ENCODE peak calls at places on chromosomes 11 and 22, in five cellular contexts. T is OCI-LY7, Q is GM13977, F is PC-9, Y is HCT116. I is an unnamed sample.

GRCh38 chr11:62024975-62025374 is 57.5 kb upstream of the FTH1 start:
- DNase-seq in Q (no peak), T (no peak), F (no peak), Y (no peak), I (no peak)

GRCh38 chr22:41672780-41673509 is 15.7 kb downstream of the SNU13 start:
- DNase-seq in F (no peak), Q (no peak), Y (no peak), T (peak), I (no peak)

GRCh38 chr11:17985517-17985916 is 27.3 kb downstream of the SERGEF start:
- DNase-seq in Y (peak), F (peak), T (no peak), Q (no peak), I (no peak)

GRCh38 chr11:59802639-59803176 is 7.9 kb downstream of the MRPL16 start:
- DNase-seq in T (peak), Y (peak), Q (peak), F (peak), I (peak)

GRCh38 chr11:88552377-88553029 is 215.0 kb upstream of the CTSC start:
- DNase-seq in F (peak), T (peak), Q (peak), Y (peak), I (peak)

GRCh38 chr22:48507171-48507570 is 1320.5 kb downstream of the BRD1 start:
- DNase-seq in F (no peak), Q (no peak), T (no peak), Y (no peak), I (no peak)

GRCh38 chr11:13368041-13368446 is 90.5 kb downstream of the BMAL1 start:
- DNase-seq in F (no peak), T (no peak), Y (no peak), Q (no peak), I (no peak)

GRCh38 chr11:63813035-63813562 is at the start of gene SPINDOC:
- DNase-seq in F (peak), Y (no peak), Q (peak), T (peak), I (peak)

GRCh38 chr11:100918551-100919500 is 210.8 kb downstream of the PGR start:
- DNase-seq in T (no peak), Q (no peak), Y (no peak), F (peak), I (no peak)

GRCh38 chr22:50477923-50478322 is 3.1 kb upstream of the SBF1 start:
- DNase-seq in Y (no peak), Q (no peak), F (no peak), T (no peak), I (no peak)

GRCh38 chr11:38315151-38315550 is 1717.1 kb upstream of the RAG2 start:
- DNase-seq in Y (no peak), Q (no peak), T (no peak), F (peak), I (no peak)

GRCh38 chr11:128728767-128729587 is 35.1 kb downstream of the FLI1 start:
- DNase-seq in Q (no peak), F (no peak), T (peak), Y (no peak), I (peak)

GRCh38 chr11:61919841-61920631 is 2.7 kb upstream of the RAB3IL1 start:
- DNase-seq in F (no peak), Y (no peak), Q (peak), T (no peak), I (no peak)

GRCh38 chr11:117435296-117435695 is 107.6 kb downstream of the CEP164 start:
- DNase-seq in F (no peak), Q (no peak), Y (no peak), T (no peak), I (no peak)

DNA sequence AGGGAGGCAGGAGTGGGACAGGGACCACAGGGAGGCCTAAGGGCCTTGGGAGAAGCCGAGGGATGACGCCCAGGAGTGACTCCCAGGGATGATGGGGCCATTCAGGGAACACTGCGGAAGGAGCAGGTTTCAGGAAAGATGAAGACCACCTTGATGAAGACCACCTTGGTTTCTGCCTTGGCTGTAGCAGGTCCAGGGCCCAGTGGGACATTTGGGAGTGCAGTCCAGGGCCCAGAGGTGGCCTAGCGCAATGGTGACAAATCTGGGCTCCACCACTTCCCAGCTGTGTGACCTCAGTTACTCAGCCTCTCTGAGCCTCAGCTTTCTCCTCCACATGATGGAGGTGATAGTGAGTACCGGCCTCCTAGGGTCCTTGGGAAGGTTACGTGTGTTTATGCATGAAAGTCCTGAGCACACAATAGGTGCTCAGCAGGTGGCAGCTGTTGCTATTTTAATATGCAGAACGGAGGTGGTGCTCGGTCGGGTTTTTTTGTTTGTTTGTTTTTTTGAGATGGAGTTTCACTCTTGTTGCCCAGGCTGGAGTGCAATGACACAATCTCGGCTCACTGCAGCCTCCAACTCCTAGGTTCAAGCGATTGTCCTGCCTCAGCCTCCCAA is 770 bp downstream of the TSGA10IP start:
- DNase-seq in Y (no peak), T (no peak), Q (no peak), F (no peak), I (no peak)
- TF ChIP-seq CTCF in Y (no peak), T (no peak), Q (no peak), F (no peak), I (no peak)

DNA sequence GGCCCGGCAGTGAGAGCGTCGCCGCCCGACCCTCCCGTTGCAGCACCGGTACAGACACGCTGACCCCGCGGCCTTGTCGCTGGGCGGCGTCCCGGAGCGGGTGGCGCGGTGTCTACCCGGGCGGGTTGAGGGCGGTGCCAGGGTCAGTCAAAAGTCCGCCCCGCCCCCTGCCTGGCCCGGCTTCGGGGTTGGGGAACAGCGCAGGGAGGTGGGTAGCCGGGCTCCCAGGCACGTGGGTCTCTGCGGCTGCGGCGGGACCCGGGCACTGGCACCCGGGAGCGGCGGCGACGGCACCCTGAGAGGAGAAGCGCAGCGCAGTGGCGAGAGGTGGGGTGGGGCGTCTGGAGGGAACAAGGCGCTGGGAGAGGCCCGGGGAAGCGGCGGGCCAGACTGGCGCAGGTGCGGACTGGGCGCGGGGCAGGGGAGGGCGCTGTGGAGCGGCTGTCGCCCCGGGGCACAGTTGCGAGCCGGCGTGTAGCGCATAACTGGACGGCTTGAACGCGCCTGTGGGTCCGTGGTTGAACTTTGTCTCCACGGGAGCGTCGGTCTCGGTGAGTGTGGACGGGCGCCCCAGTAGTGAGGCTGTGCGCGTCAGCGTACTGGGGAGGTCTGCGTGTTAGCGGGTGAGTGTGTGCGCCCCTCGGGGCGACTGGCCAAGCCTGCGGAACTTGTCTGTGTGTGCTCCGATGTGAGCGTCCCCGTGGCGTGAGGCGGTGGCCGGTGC is at the start of gene P2RY2:
- DNase-seq in F (peak), T (no peak), Q (peak), Y (peak), I (peak)
- TF ChIP-seq CTCF in F (peak), T (peak), Q (peak), Y (peak), I (peak)

DNA sequence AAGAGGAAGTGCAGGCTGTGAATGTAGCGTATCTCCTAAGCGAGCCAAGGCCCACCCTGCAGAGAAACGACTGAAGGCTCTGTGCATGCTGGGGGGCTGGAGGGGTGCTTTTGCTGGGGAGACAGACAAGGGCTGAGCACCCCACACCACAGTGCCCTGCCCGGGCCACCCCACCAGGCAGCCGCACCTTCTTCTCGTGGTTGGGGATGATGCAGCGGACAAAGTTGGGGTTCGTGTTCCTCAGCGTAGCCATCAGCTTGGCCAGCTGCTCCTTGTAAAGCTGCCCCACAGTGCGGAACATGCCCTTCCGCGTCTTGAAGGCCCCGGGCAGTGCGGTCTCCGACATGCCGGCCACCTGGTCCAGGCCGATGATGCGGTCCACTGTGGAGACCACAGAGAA is 53.3 kb downstream of the APOL1 start:
- DNase-seq in Y (no peak), F (no peak), Q (no peak), T (no peak), I (no peak)
- TF ChIP-seq CTCF in Y (no peak), F (no peak), Q (no peak), T (no peak), I (no peak)

DNA sequence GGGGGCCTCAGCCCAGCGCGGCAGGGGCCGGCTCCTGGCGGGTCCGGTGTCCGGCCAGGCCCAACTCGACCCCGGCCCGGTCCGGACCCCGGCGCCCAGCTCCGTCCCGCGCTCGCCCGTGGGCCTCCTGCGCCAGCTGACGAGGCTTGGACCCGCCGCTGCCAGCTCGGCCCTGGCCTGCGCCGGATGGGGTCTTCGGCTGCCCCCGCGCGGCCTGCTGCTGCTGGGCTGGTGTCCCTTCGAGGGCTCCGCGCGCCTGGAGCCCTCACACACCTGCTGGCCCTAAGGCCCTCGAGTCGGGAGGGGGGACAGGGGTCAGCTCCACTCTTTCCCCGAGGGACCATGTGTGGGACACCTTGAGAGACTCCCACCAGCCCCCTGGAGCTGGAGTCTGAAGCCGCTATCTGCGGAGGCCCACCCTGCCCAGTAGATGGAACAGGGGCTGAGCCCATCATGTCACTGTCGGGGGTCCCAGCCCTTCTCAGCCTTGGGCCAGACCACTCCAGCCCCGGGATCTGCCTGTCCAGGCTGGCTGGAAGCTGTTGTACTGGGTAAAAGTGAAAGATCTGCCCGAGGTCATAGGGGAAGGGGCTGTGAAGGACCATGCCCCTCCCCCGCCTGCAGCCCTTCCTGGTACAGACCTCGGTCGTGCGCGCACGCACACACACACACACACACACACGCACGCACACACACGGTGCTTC is 768 bp upstream of the CDKN1C start:
- DNase-seq in T (peak), Y (no peak), F (no peak), Q (no peak), I (peak)
- TF ChIP-seq CTCF in T (no peak), Y (no peak), F (no peak), Q (peak), I (no peak)

DNA sequence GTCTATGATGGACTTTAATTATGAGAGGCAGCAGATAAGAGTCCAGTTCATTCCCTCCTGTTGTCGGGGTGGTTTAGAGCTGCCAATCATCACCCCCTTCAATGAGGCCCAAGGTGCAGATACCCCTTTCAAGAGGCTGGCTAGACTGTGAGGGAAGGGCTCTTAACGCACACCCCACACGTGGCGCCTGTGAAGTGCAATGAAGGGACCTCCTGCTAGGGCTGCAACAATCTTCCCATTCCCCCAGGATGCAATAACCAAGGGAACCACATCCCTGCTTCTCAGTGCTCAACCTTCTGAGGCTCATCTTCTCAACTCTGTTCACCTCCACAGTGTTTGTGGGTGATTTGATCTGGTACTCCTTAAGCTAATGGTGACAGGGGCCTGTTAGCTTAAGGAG is 19.0 kb downstream of the TENM4 start:
- DNase-seq in Q (no peak), Y (no peak), T (no peak), F (no peak), I (no peak)
- TF ChIP-seq CTCF in Q (no peak), Y (no peak), T (no peak), F (no peak), I (no peak)

DNA sequence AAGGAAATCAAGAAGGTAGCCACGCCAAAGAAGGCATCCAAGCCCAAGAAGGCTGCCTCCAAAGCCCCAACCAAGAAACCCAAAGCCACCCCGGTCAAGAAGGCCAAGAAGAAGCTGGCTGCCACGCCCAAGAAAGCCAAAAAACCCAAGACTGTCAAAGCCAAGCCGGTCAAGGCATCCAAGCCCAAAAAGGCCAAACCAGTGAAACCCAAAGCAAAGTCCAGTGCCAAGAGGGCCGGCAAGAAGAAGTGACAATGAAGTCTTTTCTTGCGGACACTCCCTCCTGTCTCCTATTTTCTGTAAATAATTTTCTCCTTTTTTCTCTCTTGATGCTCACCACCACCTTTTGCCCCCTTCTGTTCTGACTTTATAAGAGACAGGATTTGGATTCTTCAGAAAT is 1.9 kb upstream of the GCAT start:
- DNase-seq in Y (no peak), Q (no peak), F (no peak), T (no peak), I (no peak)
- TF ChIP-seq CTCF in Y (no peak), Q (no peak), F (no peak), T (no peak), I (no peak)

DNA sequence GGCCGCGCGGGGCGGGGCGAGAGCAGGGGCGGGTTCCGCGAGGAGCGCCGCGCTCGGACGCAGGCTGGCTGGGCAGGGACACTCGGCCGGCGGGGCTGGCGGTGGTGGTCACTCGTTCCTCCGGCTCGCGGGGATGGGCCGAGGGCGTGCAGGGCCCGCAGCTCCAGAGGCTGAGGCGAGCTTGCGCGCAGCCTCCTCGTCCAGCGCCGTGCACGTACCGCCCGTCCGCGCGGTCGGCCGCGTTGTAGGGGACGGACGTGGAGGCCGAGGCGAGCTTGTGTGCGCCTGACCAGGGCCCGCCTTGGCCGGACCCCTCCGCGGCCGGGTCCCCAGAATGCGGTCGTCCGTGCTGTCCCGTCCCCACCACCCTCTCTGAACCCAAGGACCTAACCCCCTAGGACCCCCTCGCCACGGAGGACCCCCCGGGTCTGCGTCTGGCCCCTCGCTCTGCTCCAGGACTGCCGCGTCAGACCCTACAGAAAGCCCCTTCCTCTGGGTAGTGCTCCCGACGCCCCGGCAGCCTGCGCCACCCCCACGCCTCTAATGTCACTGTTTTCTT is 569 bp upstream of the YPEL1 start:
- DNase-seq in Q (no peak), T (no peak), Y (no peak), F (no peak), I (no peak)
- TF ChIP-seq CTCF in Q (no peak), T (no peak), Y (no peak), F (no peak), I (no peak)